ENCODE peak calls at places on chromosomes 5 and 9, in five cellular contexts. C is lung microvascular endothelial cell, E is frontal cortex, P is cardiac muscle cell, U is Caki2. N is an unnamed sample.

GRCh38 chr9:92963831-92964606 is 16.7 kb downstream of the FGD3 start:
- DNase-seq in U (no peak), C (no peak), E (no peak), P (no peak), N (peak)

GRCh38 chr9:131624636-131625241 is 79.4 kb downstream of the PRRT1B start:
- DNase-seq in E (no peak), U (no peak), P (no peak), C (no peak), N (no peak)

GRCh38 chr5:36694351-36694750 is 87.9 kb downstream of the SLC1A3 start:
- DNase-seq in E (no peak), P (no peak), C (no peak), U (no peak), N (no peak)

GRCh38 chr9:134420281-134420835 is 94.1 kb downstream of the RXRA start:
- DNase-seq in U (no peak), P (no peak), E (no peak), C (no peak), N (no peak)

GRCh38 chr9:128394404-128395168 is 23.4 kb downstream of the URM1 start:
- DNase-seq in U (no peak), E (no peak), P (no peak), C (no peak), N (no peak)

GRCh38 chr9:93209097-93209496 is 25.2 kb downstream of the WNK2 start:
- DNase-seq in E (no peak), U (no peak), C (no peak), P (no peak), N (no peak)

GRCh38 chr5:176892663-176893062 is 6.5 kb downstream of the HK3 start:
- DNase-seq in E (no peak), U (no peak), P (no peak), C (no peak), N (no peak)

GRCh38 chr5:127959152-127959764 is 124.3 kb upstream of the SLC12A2 start:
- DNase-seq in P (peak), C (peak), U (peak), E (no peak), N (no peak)

GRCh38 chr5:101362067-101362466 is 459.0 kb upstream of the ST8SIA4 start:
- DNase-seq in C (no peak), P (no peak), U (no peak), E (no peak), N (no peak)

GRCh38 chr5:128426090-128426534 is 111.9 kb downstream of the FBN2 start:
- DNase-seq in U (no peak), E (no peak), C (no peak), P (no peak), N (no peak)

GRCh38 chr5:17436345-17436744 is 61.7 kb upstream of the TAF11L2 start:
- DNase-seq in U (no peak), P (no peak), E (no peak), C (no peak), N (no peak)

GRCh38 chr5:36238896-36239295 is 2.8 kb downstream of the NADK2 start:
- DNase-seq in C (no peak), U (no peak), P (no peak), E (no peak), N (no peak)

GRCh38 chr5:145811834-145812625 is 23.1 kb downstream of the PRELID2 start:
- DNase-seq in U (peak), C (peak), E (no peak), P (peak), N (no peak)

GRCh38 chr5:42691413-42691861 is 65.2 kb upstream of the CCDC152 start:
- DNase-seq in E (no peak), C (peak), P (peak), U (no peak), N (no peak)

GRCh38 chr9:107717608-107718314 is 228.2 kb upstream of the KLF4 start:
- DNase-seq in U (no peak), C (no peak), P (no peak), E (no peak), N (no peak)

GRCh38 chr9:13588151-13589043 is 308.9 kb upstream of the MPDZ start:
- DNase-seq in C (peak), E (no peak), P (peak), U (peak), N (no peak)

GRCh38 chr5:3510642-3511041 is 85.0 kb upstream of the IRX1 start:
- DNase-seq in U (no peak), E (no peak), C (no peak), P (no peak), N (no peak)

GRCh38 chr9:14219865-14220655 is 93.9 kb downstream of the NFIB start:
- DNase-seq in P (peak), U (no peak), E (no peak), C (no peak), N (no peak)

GRCh38 chr9:100426532-100427365 is at the start of gene MSANTD3:
- DNase-seq in U (peak), E (peak), P (peak), C (peak), N (peak)

GRCh38 chr9:22052376-22052945 is 43.4 kb upstream of the CDKN2B start:
- DNase-seq in E (no peak), P (peak), U (no peak), C (peak), N (no peak)

GRCh38 chr9:110065527-110065926 is 142.4 kb downstream of the C9orf152 start:
- DNase-seq in C (peak), U (no peak), E (no peak), P (peak), N (no peak)